ENCODE peak calls at places on chromosomes 16 and 17, in seven cellular contexts. V, X, P, S, Z, T and H are unnamed samples.

GRCh38 chr16:57446530-57447141 is 549 bp downstream of the CIAPIN1 start:
- DNase-seq in V (peak), X (peak), P (peak), S (peak), Z (no peak), T (no peak), H (peak)

GRCh38 chr17:1275962-1276736 is 3.3 kb upstream of the TRARG1 start:
- DNase-seq in V (peak), X (peak), P (peak), S (peak), Z (no peak), T (peak), H (peak)

GRCh38 chr17:20935740-20936139 is 107.1 kb downstream of the USP22 start:
- DNase-seq in V (no peak), X (no peak), P (no peak), S (no peak), Z (no peak), T (no peak), H (no peak)

GRCh38 chr16:89134269-89134668 is 37.3 kb upstream of the CDH15 start:
- DNase-seq in V (no peak), X (peak), P (no peak), S (no peak), Z (no peak), T (no peak), H (no peak)

GRCh38 chr17:50344712-50345380 is 1.1 kb upstream of the XYLT2 start:
- DNase-seq in V (no peak), X (no peak), P (peak), S (peak), Z (no peak), T (no peak), H (no peak)

GRCh38 chr16:75588716-75589115 is 22.5 kb downstream of the GABARAPL2 start:
- DNase-seq in V (no peak), X (no peak), P (no peak), S (no peak), Z (no peak), T (no peak), H (no peak)

GRCh38 chr16:3793161-3793576 is 75.8 kb upstream of the TRAP1 start:
- DNase-seq in V (peak), X (peak), P (no peak), S (no peak), Z (no peak), T (no peak), H (peak)

GRCh38 chr16:50567651-50568050 is 19.5 kb downstream of the NKD1 start:
- DNase-seq in V (no peak), X (no peak), P (no peak), S (no peak), Z (no peak), T (no peak), H (no peak)

GRCh38 chr16:8568231-8568617 is 22.1 kb downstream of the TMEM114 start:
- DNase-seq in V (no peak), X (no peak), P (no peak), S (no peak), Z (no peak), T (no peak), H (no peak)

GRCh38 chr16:68033101-68033500 is 10.0 kb downstream of the DUS2 start:
- DNase-seq in V (no peak), X (no peak), P (no peak), S (no peak), Z (no peak), T (no peak), H (no peak)

GRCh38 chr17:20197527-20197926 is 188.4 kb downstream of the SPECC1 start:
- DNase-seq in V (no peak), X (no peak), P (no peak), S (no peak), Z (no peak), T (no peak), H (no peak)

GRCh38 chr17:67506966-67507365 is 129.9 kb downstream of the PITPNC1 start:
- DNase-seq in V (no peak), X (no peak), P (no peak), S (no peak), Z (no peak), T (no peak), H (no peak)

GRCh38 chr16:67525176-67525860 is 3.3 kb upstream of the RIPOR1 start:
- DNase-seq in V (no peak), X (no peak), P (no peak), S (no peak), Z (no peak), T (no peak), H (no peak)

GRCh38 chr16:30660424-30661251 is 2.4 kb downstream of the FBRS start:
- DNase-seq in V (no peak), X (no peak), P (no peak), S (no peak), Z (no peak), T (peak), H (no peak)

GRCh38 chr16:55088098-55088497 is 157.4 kb downstream of the IRX5 start:
- DNase-seq in V (no peak), X (no peak), P (no peak), S (no peak), Z (no peak), T (no peak), H (no peak)

GRCh38 chr16:12002447-12003006 is 26.0 kb downstream of the SNX29 start:
- DNase-seq in V (no peak), X (no peak), P (peak), S (no peak), Z (no peak), T (no peak), H (no peak)

GRCh38 chr16:88026964-88027938 is 76.0 kb downstream of the BANP start:
- DNase-seq in V (no peak), X (peak), P (no peak), S (no peak), Z (peak), T (no peak), H (no peak)